ENCODE peak calls at places on chromosomes 3 and 15, in ten cellular contexts. Y is astrocyte; H is uterus; M is right atrium auricular region; R is CD4-positive, alpha-beta memory T cell; X is HepG2; B is small intestine; G is tibial nerve; S is upper lobe of right lung; C is hepatocyte. F is an unnamed sample.

GRCh38 chr3:38039899-38040261 is 872 bp downstream of the DLEC1 start:
- DNase-seq in G (peak; percentile 56), S (peak; percentile 81), M (peak; percentile 89), X (no peak), R (peak; percentile 67), H (peak; percentile 48), Y (peak; percentile 25), B (peak; percentile 57), C (peak; percentile 37), F (no peak)

GRCh38 chr3:73029321-73029796 is 32.1 kb upstream of the EBLN2 start:
- DNase-seq in B (no peak), S (no peak), G (peak; percentile 12), C (peak; percentile 9), X (peak; percentile 53), R (no peak), Y (peak; percentile 97), M (no peak), H (no peak), F (no peak)

GRCh38 chr15:89948796-89949195 is 36.0 kb upstream of the ARPIN start:
- DNase-seq in S (no peak), R (no peak), C (no peak), X (no peak), M (no peak), G (no peak), B (no peak), H (no peak), Y (no peak), F (no peak)

GRCh38 chr3:114900908-114901307 is 246.2 kb downstream of the ZBTB20 start:
- DNase-seq in G (no peak), R (no peak), H (no peak), M (no peak), C (no peak), X (no peak), Y (no peak), S (no peak), B (no peak), F (no peak)

GRCh38 chr3:45616158-45616557 is 21.6 kb downstream of the LIMD1 start:
- DNase-seq in G (no peak), H (no peak), S (no peak), Y (no peak), R (no peak), C (no peak), X (no peak), M (no peak), B (no peak), F (no peak)

GRCh38 chr15:49758856-49759255 is 138.0 kb downstream of the DTWD1 start:
- DNase-seq in M (no peak), X (no peak), B (no peak), G (no peak), C (no peak), H (no peak), R (no peak), Y (peak; percentile 17), S (no peak), F (no peak)

GRCh38 chr15:43469867-43470266 is 23.1 kb downstream of the TP53BP1 start:
- DNase-seq in R (no peak), X (no peak), Y (peak; percentile 88), C (no peak), S (no peak), G (no peak), B (no peak), H (no peak), M (no peak), F (no peak)

GRCh38 chr3:24683090-24683489 is 188.4 kb upstream of the THRB start:
- DNase-seq in C (no peak), G (no peak), S (no peak), Y (no peak), H (no peak), B (peak; percentile 7), M (no peak), R (no peak), X (peak; percentile 55), F (no peak)

GRCh38 chr15:37028609-37029287 is 71.6 kb downstream of the MEIS2 start:
- DNase-seq in R (no peak), Y (no peak), H (no peak), S (no peak), X (no peak), G (no peak), B (no peak), M (no peak), C (no peak), F (no peak)

GRCh38 chr15:94232107-94232506 is 746 bp downstream of the MCTP2 start:
- DNase-seq in C (peak; percentile 15), R (no peak), H (no peak), Y (no peak), M (no peak), B (peak; percentile 36), S (no peak), X (no peak), G (no peak), F (no peak)

GRCh38 chr3:141039573-141039972 is 11.6 kb upstream of the SPSB4 start:
- DNase-seq in M (no peak), C (no peak), G (no peak), X (no peak), H (no peak), Y (no peak), B (no peak), R (no peak), S (no peak), F (no peak)

GRCh38 chr3:194051554-194052175 is 84.3 kb upstream of the HES1 start:
- DNase-seq in H (no peak), S (no peak), C (no peak), B (peak; percentile 22), G (no peak), Y (peak; percentile 25), M (no peak), R (no peak), X (no peak), F (no peak)

DNA sequence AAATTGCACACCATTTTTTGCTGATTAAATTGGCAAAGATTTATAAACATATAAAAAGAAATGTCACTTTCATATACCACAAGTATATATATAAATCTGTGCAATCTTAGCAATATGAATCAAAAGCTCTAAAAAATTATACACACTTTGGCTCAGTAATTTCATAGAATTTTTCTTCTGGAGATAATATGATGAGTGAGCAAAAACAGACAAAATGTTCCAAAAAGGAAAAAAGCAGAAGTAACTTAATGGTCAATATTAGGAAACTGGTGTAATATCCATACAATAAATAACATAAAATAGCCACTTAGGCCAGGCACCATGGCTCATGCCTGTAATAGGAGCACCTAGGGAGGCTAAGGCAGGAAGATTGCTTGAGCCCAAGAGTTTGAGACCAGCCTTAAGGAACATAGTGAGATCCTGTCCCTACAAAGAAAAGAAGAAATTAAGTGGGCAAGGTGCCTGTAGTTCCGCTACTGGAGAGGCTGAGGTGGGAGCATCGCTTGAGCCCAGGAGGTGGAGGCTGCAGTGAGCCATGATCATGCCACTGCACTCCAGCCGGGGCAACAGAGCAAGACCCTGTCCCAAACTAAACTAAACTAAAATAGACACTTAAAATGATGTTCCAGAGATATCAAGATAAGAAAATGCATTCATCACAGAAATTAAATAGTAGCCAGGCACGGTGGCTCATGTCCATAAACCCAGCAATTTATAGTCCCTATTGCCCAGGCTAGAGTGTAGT is 52.1 kb downstream of the TFDP2 start:
- DNase-seq in X (no peak), M (no peak), H (no peak), C (no peak), R (no peak), Y (no peak), G (no peak), S (no peak), B (no peak), F (no peak)
- H3K4me3 ChIP-seq in X (no peak overlapping the region), M (no peak overlapping the region), H (no peak overlapping the region), C (no peak overlapping the region), R (no peak overlapping the region), Y (no peak overlapping the region), G (no peak overlapping the region), S (no peak overlapping the region), B (no peak overlapping the region), F (no peak overlapping the region)

DNA sequence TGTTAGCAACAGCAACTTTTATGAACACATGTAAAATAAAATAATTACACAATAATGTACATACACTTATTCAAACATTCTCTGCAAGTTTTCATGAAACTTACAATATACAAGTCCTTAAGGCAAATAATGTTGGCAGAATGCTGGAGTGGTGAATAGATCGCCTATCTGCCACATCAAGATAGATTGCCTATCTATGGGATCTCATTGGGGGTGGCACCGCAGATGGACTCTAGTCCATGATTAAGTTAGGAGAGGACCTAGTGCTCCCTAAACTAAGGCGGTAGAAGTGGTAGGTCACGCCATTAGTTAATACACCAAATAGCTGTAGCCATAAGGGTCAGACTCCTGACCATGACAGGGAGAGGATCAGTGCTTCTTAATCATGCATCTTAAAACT is 315.7 kb downstream of the GBE1 start:
- DNase-seq in Y (no peak), H (no peak), B (no peak), S (no peak), X (no peak), C (no peak), M (no peak), R (no peak), G (no peak), F (no peak)
- H3K27ac ChIP-seq in Y (no peak overlapping the region), H (no peak overlapping the region), B (no peak overlapping the region), S (no peak overlapping the region), X (no peak overlapping the region), C (no peak overlapping the region), M (no peak overlapping the region), R (no peak overlapping the region), G (no peak overlapping the region), F (no peak overlapping the region)

DNA sequence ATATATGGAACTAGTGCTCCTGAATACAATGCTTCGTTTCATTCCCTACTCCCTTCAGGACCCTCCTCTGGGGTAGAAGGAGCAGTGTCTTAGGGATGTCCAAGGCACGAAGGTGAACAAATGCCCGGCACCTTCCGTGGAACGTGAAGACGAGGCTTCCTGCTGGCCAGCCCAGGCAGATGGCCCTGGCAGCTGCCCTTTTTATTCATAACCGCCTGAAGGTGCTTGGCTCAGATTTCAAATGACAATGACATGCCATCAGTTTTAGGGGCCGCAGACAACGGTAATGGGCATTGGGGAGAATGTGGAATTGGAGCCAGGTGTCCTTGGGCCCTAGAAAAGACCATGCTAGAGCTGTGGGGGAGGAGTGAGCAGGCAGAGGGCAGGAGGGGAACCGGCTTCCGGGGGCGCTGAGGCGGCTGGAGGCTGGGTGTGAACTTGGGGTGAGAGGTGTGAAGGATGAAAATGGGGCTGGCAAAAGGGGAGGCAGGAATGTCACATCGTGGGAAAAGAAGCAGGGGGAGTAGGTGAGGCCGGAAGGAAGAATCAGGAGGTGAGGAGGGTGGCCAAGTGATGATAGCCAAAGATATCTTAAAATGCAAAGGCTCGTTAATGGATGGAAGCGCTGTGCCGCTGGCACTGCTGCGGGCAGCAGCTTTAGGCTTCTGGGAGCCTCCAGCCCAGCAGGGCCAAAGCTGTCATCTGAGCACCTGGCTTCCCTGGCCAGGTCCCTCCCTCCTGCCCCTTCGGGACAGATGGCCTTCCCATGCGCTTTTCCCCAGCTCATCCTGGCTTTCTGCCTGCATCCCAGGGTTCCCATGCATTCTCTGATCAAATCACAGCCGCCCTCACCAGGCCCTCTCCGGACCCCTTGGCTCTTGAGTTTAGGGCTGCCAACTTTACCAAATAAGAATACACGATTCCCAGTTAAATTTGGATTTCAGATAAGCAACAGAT is 93.7 kb downstream of the TMEM266 start:
- DNase-seq in M (no peak), G (no peak), B (no peak), C (no peak), X (no peak), H (no peak), S (no peak), R (no peak), Y (no peak), F (no peak)
- H3K4me1 ChIP-seq in M (no peaks in the 10 kb centered on the region), G (no peaks in the 10 kb centered on the region), B (no peaks in the 10 kb centered on the region), C (peaks cover 6% of the 10 kb centered on the region), X (no peaks in the 10 kb centered on the region), H (no peaks in the 10 kb centered on the region), S (peaks cover 9% of the 10 kb centered on the region), R (no peaks in the 10 kb centered on the region), Y (no peaks in the 10 kb centered on the region), F (peaks cover 21% of the 10 kb centered on the region)

DNA sequence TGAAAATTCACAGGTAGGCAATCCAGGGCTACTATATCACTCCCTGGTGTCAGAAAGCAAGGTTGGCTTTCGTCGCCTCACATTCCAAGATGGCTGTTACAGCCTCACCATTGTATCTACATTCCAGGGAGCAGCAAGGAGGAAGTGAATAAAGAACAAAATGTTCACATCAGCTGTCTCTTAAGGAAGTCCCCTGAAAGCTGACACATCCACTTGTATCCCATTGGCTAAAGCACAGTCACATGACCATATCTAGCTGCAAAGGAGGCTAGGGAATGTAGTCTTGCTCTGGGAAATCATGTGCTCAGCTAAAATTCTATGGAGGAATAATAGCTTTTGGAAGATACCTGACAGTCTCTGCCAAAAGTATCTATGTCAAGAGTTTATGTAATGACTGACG is 12.8 kb upstream of the GATA2 start:
- DNase-seq in Y (no peak), G (no peak), B (no peak), R (no peak), H (no peak), X (no peak), S (no peak), C (no peak), M (no peak), F (no peak)
- H3K4me3 ChIP-seq in Y (no peak overlapping the region), G (no peak overlapping the region), B (no peak overlapping the region), R (no peak overlapping the region), H (no peak overlapping the region), X (no peak overlapping the region), S (no peak overlapping the region), C (no peak overlapping the region), M (no peak overlapping the region), F (no peak overlapping the region)